ENCODE peak calls at places on chromosomes 4 and X, in four cellular contexts. P is left cardiac atrium; V is stimulated activated CD4-positive, alpha-beta T cell treated with anti-CD3 and anti-CD28 coated beads, Interleukin-4, amount 100 ng/mL, for 24 hours; K is naive thymus-derived CD4-positive, alpha-beta T cell. Z is an unnamed sample.

GRCh38 chr4:104901438-104901837 is 245.2 kb upstream of the TET2 start:
- DNase-seq in P (no peak), V (no peak), K (no peak), Z (no peak)

GRCh38 chrX:11564546-11564945 is 101.2 kb downstream of the ARHGAP6 start:
- DNase-seq in P (no peak), V (no peak), K (no peak), Z (no peak)

GRCh38 chr4:43485196-43485595 is 592.7 kb downstream of the GRXCR1 start:
- DNase-seq in P (no peak), V (no peak), K (no peak), Z (no peak)

GRCh38 chrX:26778320-26778888 is 562.4 kb downstream of the MAGEB5 start:
- DNase-seq in P (no peak), V (no peak), K (no peak), Z (no peak)

GRCh38 chr4:87266986-87267385 is 46.6 kb upstream of the KLHL8 start:
- DNase-seq in P (no peak), V (no peak), K (no peak), Z (no peak)

GRCh38 chrX:15524417-15524816 is 23.8 kb downstream of the BMX start:
- DNase-seq in P (no peak), V (no peak), K (no peak), Z (no peak)

GRCh38 chr4:76799718-76800117 is 98.2 kb downstream of the SOWAHB start:
- DNase-seq in P (no peak), V (no peak), K (no peak), Z (no peak)

GRCh38 chrX:154019061-154019621 is 561 bp downstream of the IRAK1 start:
- DNase-seq in P (no peak), V (peak; percentile 35), K (no peak), Z (no peak)

GRCh38 chr4:166121897-166122296 is 248.9 kb downstream of the TLL1 start:
- DNase-seq in P (no peak), V (no peak), K (no peak), Z (no peak)

GRCh38 chrX:94932278-94932965 is 1258.4 kb downstream of the FAM133A start:
- DNase-seq in P (no peak), V (no peak), K (no peak), Z (no peak)

GRCh38 chr4:156242390-156242789 is 288.7 kb upstream of the CTSO start:
- DNase-seq in P (no peak), V (no peak), K (no peak), Z (no peak)

GRCh38 chr4:150078041-150078995 is at the start of gene DCLK2:
- DNase-seq in P (peak; percentile 87), V (no peak), K (no peak), Z (peak; percentile 72)

GRCh38 chrX:8673211-8673610 is 58.7 kb downstream of the ANOS1 start:
- DNase-seq in P (no peak), V (no peak), K (no peak), Z (no peak)

GRCh38 chrX:15143050-15143824 is 126.6 kb downstream of the ASB9 start:
- DNase-seq in P (peak; percentile 44), V (peak; percentile 56), K (no peak), Z (peak; percentile 36)

GRCh38 chr4:168057412-168057811 is 34.9 kb upstream of the ANXA10 start:
- DNase-seq in P (no peak), V (no peak), K (no peak), Z (no peak)

GRCh38 chrX:5176766-5177165 is 1051.9 kb downstream of the NLGN4X start:
- DNase-seq in P (no peak), V (no peak), K (no peak), Z (no peak)

GRCh38 chr4:22668301-22668700 is 24.4 kb upstream of the GBA3 start:
- DNase-seq in P (no peak), V (no peak), K (peak; percentile 4), Z (no peak)

GRCh38 chr4:34108456-34108855 is 2135.9 kb downstream of the ARAP2 start:
- DNase-seq in P (no peak), V (no peak), K (no peak), Z (no peak)

GRCh38 chr4:185591679-185592141 is 56.4 kb upstream of the PDLIM3 start:
- DNase-seq in P (no peak), V (no peak), K (no peak), Z (no peak)

GRCh38 chr4:7362341-7362740 is 72.4 kb downstream of the PSAPL1 start:
- DNase-seq in P (no peak), V (no peak), K (no peak), Z (no peak)

GRCh38 chr4:80362578-80363181 is 27.1 kb downstream of the CFAP299 start:
- DNase-seq in P (no peak), V (peak; percentile 32), K (peak; percentile 27), Z (no peak)

GRCh38 chr4:150010525-150011126 is 67.6 kb upstream of the DCLK2 start:
- DNase-seq in P (peak; percentile 25), V (no peak), K (no peak), Z (no peak)